ENCODE peak calls at places on chromosome 21, in seven cellular contexts. One of them, this sample, is unnamed.

GRCh38 chr21:15788847-15789548 is 59.2 kb downstream of the USP25 start:
- DNase-seq in neuronal stem cell: no peak
- DNase-seq in trophoblast cell: peak; percentile 70
- DNase-seq in IMR-90: peak; percentile 33
- DNase-seq in H1: no peak
- DNase-seq in H9: no peak
- DNase-seq in mesenchymal stem cell: peak; percentile 66
- DNase-seq in this sample: peak; percentile 52

GRCh38 chr21:37793660-37794059 is 122.6 kb downstream of the KCNJ6 start:
- DNase-seq in trophoblast cell: no peak
- DNase-seq in H9: no peak
- DNase-seq in H1: no peak
- DNase-seq in mesenchymal stem cell: peak; percentile 67
- DNase-seq in neuronal stem cell: no peak
- DNase-seq in IMR-90: peak; percentile 79
- DNase-seq in this sample: no peak

GRCh38 chr21:39094847-39095525 is 88.3 kb downstream of the PSMG1 start:
- DNase-seq in mesenchymal stem cell: peak; percentile 98
- DNase-seq in trophoblast cell: peak; percentile 67
- DNase-seq in H9: no peak
- DNase-seq in H1: no peak
- DNase-seq in IMR-90: peak; percentile 93
- DNase-seq in neuronal stem cell: no peak
- DNase-seq in this sample: peak; percentile 45

GRCh38 chr21:28938726-28939125 is 54.0 kb downstream of the LTN1 start:
- DNase-seq in mesenchymal stem cell: no peak
- DNase-seq in trophoblast cell: no peak
- DNase-seq in H1: no peak
- DNase-seq in IMR-90: no peak
- DNase-seq in H9: no peak
- DNase-seq in neuronal stem cell: no peak
- DNase-seq in this sample: no peak

GRCh38 chr21:15947707-15948106 is 217.9 kb downstream of the USP25 start:
- DNase-seq in trophoblast cell: no peak
- DNase-seq in mesenchymal stem cell: no peak
- DNase-seq in IMR-90: no peak
- DNase-seq in H1: no peak
- DNase-seq in neuronal stem cell: peak; percentile 6
- DNase-seq in H9: no peak
- DNase-seq in this sample: peak; percentile 11

GRCh38 chr21:27024316-27024715 is 57.4 kb upstream of the ADAMTS5 start:
- DNase-seq in neuronal stem cell: no peak
- DNase-seq in IMR-90: peak; percentile 71
- DNase-seq in mesenchymal stem cell: peak; percentile 14
- DNase-seq in trophoblast cell: peak; percentile 91
- DNase-seq in H9: no peak
- DNase-seq in H1: no peak
- DNase-seq in this sample: peak; percentile 56

GRCh38 chr21:43972850-43973633 is 39.1 kb upstream of the TRAPPC10 start:
- DNase-seq in H9: no peak
- DNase-seq in trophoblast cell: no peak
- DNase-seq in neuronal stem cell: no peak
- DNase-seq in H1: no peak
- DNase-seq in mesenchymal stem cell: peak; percentile 18
- DNase-seq in IMR-90: peak; percentile 8
- DNase-seq in this sample: no peak

GRCh38 chr21:8992731-8993174 is 1528.6 kb upstream of the TPTE start:
- DNase-seq in trophoblast cell: no peak
- DNase-seq in IMR-90: no peak
- DNase-seq in H1: no peak
- DNase-seq in H9: peak; percentile 34
- DNase-seq in mesenchymal stem cell: no peak
- DNase-seq in neuronal stem cell: no peak
- DNase-seq in this sample: no peak

GRCh38 chr21:27369962-27370578 is 403.2 kb upstream of the ADAMTS5 start:
- DNase-seq in neuronal stem cell: no peak
- DNase-seq in trophoblast cell: no peak
- DNase-seq in IMR-90: no peak
- DNase-seq in H9: no peak
- DNase-seq in H1: no peak
- DNase-seq in mesenchymal stem cell: no peak
- DNase-seq in this sample: no peak

GRCh38 chr21:40681164-40681859 is 165.6 kb downstream of the DSCAM start:
- DNase-seq in trophoblast cell: no peak
- DNase-seq in neuronal stem cell: no peak
- DNase-seq in H9: no peak
- DNase-seq in H1: no peak
- DNase-seq in mesenchymal stem cell: no peak
- DNase-seq in IMR-90: no peak
- DNase-seq in this sample: no peak

GRCh38 chr21:15192243-15192642 is 127.4 kb upstream of the NRIP1 start:
- DNase-seq in trophoblast cell: peak; percentile 20
- DNase-seq in mesenchymal stem cell: no peak
- DNase-seq in H1: no peak
- DNase-seq in IMR-90: no peak
- DNase-seq in neuronal stem cell: no peak
- DNase-seq in H9: no peak
- DNase-seq in this sample: no peak

GRCh38 chr21:44425307-44425894 is 29.9 kb upstream of the LRRC3 start:
- DNase-seq in IMR-90: no peak
- DNase-seq in H9: peak; percentile 32
- DNase-seq in H1: no peak
- DNase-seq in trophoblast cell: peak; percentile 39
- DNase-seq in neuronal stem cell: no peak
- DNase-seq in mesenchymal stem cell: no peak
- DNase-seq in this sample: no peak

GRCh38 chr21:28822882-28823335 is 169.8 kb downstream of the LTN1 start:
- DNase-seq in H1: no peak
- DNase-seq in mesenchymal stem cell: no peak
- DNase-seq in IMR-90: peak; percentile 21
- DNase-seq in neuronal stem cell: no peak
- DNase-seq in H9: no peak
- DNase-seq in trophoblast cell: no peak
- DNase-seq in this sample: peak; percentile 33

GRCh38 chr21:45052960-45053359 is 21.4 kb upstream of the ADARB1 start:
- DNase-seq in neuronal stem cell: no peak
- DNase-seq in mesenchymal stem cell: no peak
- DNase-seq in trophoblast cell: no peak
- DNase-seq in IMR-90: no peak
- DNase-seq in H1: no peak
- DNase-seq in H9: peak; percentile 15
- DNase-seq in this sample: no peak

GRCh38 chr21:16072692-16073091 is 342.9 kb downstream of the USP25 start:
- DNase-seq in H1: no peak
- DNase-seq in mesenchymal stem cell: no peak
- DNase-seq in H9: no peak
- DNase-seq in trophoblast cell: no peak
- DNase-seq in IMR-90: peak; percentile 93
- DNase-seq in neuronal stem cell: no peak
- DNase-seq in this sample: no peak

GRCh38 chr21:38819719-38820147 is 14.0 kb downstream of the ETS2 start:
- DNase-seq in H9: no peak
- DNase-seq in mesenchymal stem cell: peak; percentile 63
- DNase-seq in trophoblast cell: peak; percentile 92
- DNase-seq in IMR-90: peak; percentile 77
- DNase-seq in H1: no peak
- DNase-seq in neuronal stem cell: no peak
- DNase-seq in this sample: no peak

GRCh38 chr21:26918318-26919065 is 48.4 kb downstream of the ADAMTS5 start:
- DNase-seq in H9: no peak
- DNase-seq in neuronal stem cell: no peak
- DNase-seq in H1: no peak
- DNase-seq in mesenchymal stem cell: peak; percentile 80
- DNase-seq in IMR-90: peak; percentile 89
- DNase-seq in trophoblast cell: peak; percentile 7
- DNase-seq in this sample: peak; percentile 21

GRCh38 chr21:28884976-28885852 is 107.5 kb downstream of the LTN1 start:
- DNase-seq in H1: peak; percentile 83
- DNase-seq in IMR-90: peak; percentile 92
- DNase-seq in mesenchymal stem cell: peak; percentile 89
- DNase-seq in neuronal stem cell: peak; percentile 72
- DNase-seq in H9: peak; percentile 85
- DNase-seq in trophoblast cell: peak; percentile 96
- DNase-seq in this sample: peak; percentile 93

DNA sequence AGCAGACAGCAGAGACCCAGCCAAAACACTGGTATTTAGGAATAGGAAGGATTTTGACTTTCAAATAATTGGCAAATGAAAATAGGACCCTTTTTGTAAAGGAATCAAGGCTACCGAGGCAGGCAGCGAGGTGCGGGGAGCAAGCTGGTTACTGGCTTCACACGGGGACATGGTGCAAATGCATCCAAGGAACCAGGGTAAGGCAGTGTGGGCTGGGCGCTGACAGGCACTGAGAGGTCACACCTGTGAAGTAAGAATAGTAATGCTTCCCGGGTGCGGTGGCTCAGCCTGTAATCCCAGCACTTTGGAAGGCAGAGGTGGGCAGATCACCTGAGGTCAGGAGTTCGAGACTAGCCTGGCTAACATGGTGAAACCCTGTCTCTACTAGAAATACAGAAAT is 15.5 kb downstream of the CHAF1B start:
- DNase-seq in IMR-90: no peak
- DNase-seq in trophoblast cell: no peak
- DNase-seq in neuronal stem cell: no peak
- DNase-seq in H9: no peak
- DNase-seq in mesenchymal stem cell: no peak
- DNase-seq in H1: no peak
- DNase-seq in this sample: no peak
- H2BK5ac ChIP-seq in IMR-90: no peak overlapping the region
- H2BK5ac ChIP-seq in trophoblast cell: no peak overlapping the region
- H2BK5ac ChIP-seq in neuronal stem cell: no peak overlapping the region
- H2BK5ac ChIP-seq in H9: no peak overlapping the region
- H2BK5ac ChIP-seq in mesenchymal stem cell: no peak overlapping the region
- H2BK5ac ChIP-seq in H1: no peak overlapping the region
- H2BK5ac ChIP-seq in this sample: no peak overlapping the region

GRCh38 chr21:31218830-31219608 is 125.0 kb downstream of the TIAM1 start:
- DNase-seq in H9: no peak
- DNase-seq in trophoblast cell: peak; percentile 75
- DNase-seq in mesenchymal stem cell: no peak
- DNase-seq in neuronal stem cell: peak; percentile 11
- DNase-seq in H1: no peak
- DNase-seq in IMR-90: peak; percentile 29
- DNase-seq in this sample: peak; percentile 16

GRCh38 chr21:31221051-31221450 is 123.0 kb downstream of the TIAM1 start:
- DNase-seq in mesenchymal stem cell: no peak
- DNase-seq in trophoblast cell: no peak
- DNase-seq in neuronal stem cell: no peak
- DNase-seq in H9: no peak
- DNase-seq in IMR-90: no peak
- DNase-seq in H1: no peak
- DNase-seq in this sample: no peak

GRCh38 chr21:31213787-31214186 is 130.3 kb downstream of the TIAM1 start:
- DNase-seq in neuronal stem cell: no peak
- DNase-seq in mesenchymal stem cell: no peak
- DNase-seq in H1: no peak
- DNase-seq in H9: no peak
- DNase-seq in IMR-90: no peak
- DNase-seq in trophoblast cell: no peak
- DNase-seq in this sample: no peak

GRCh38 chr21:31220567-31220966 is 123.5 kb downstream of the TIAM1 start:
- DNase-seq in neuronal stem cell: peak; percentile 38
- DNase-seq in H1: no peak
- DNase-seq in H9: no peak
- DNase-seq in mesenchymal stem cell: peak; percentile 20
- DNase-seq in trophoblast cell: no peak
- DNase-seq in IMR-90: peak; percentile 24
- DNase-seq in this sample: no peak

GRCh38 chr21:31216206-31216605 is 127.9 kb downstream of the TIAM1 start:
- DNase-seq in mesenchymal stem cell: peak; percentile 73
- DNase-seq in IMR-90: peak; percentile 26
- DNase-seq in neuronal stem cell: no peak
- DNase-seq in trophoblast cell: no peak
- DNase-seq in H9: no peak
- DNase-seq in H1: no peak
- DNase-seq in this sample: no peak
- H3K27ac ChIP-seq in mesenchymal stem cell: no peak overlapping the region
- H3K27ac ChIP-seq in IMR-90: no peak overlapping the region
- H3K27ac ChIP-seq in neuronal stem cell: no peak overlapping the region
- H3K27ac ChIP-seq in trophoblast cell: no peak overlapping the region
- H3K27ac ChIP-seq in H9: no peak overlapping the region
- H3K27ac ChIP-seq in H1: no peak overlapping the region
- H3K27ac ChIP-seq in this sample: no peak overlapping the region

GRCh38 chr21:35202431-35202830 is 153.3 kb upstream of the RUNX1 start:
- DNase-seq in IMR-90: peak; percentile 71
- DNase-seq in mesenchymal stem cell: peak; percentile 57
- DNase-seq in trophoblast cell: no peak
- DNase-seq in H1: no peak
- DNase-seq in H9: no peak
- DNase-seq in neuronal stem cell: no peak
- DNase-seq in this sample: no peak
- H2BK5ac ChIP-seq in IMR-90: peak overlapping the region; percentile 92
- H2BK5ac ChIP-seq in mesenchymal stem cell: no peak overlapping the region
- H2BK5ac ChIP-seq in trophoblast cell: no peak overlapping the region
- H2BK5ac ChIP-seq in H1: no peak overlapping the region
- H2BK5ac ChIP-seq in H9: no peak overlapping the region
- H2BK5ac ChIP-seq in neuronal stem cell: no peak overlapping the region
- H2BK5ac ChIP-seq in this sample: no peak overlapping the region

DNA sequence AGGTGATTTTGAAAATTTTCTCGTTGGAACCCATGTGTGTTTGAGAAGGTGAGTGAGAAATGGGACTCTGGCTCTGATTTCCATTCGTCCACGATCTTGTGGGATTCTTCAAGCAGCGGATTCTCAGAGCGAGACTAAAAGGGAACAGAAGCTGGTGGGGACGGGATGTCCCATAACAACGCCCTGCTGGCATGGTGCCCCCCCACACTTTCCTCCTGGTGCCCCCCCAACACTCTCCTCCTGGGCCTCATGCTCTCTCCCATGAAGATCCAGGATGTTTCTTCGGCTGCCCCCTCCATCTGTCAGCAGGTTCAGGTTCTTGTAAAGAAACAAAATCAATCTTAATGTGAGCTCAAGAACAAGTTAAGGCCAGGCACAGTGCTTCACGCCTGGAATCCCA is 29.1 kb downstream of the PRDM15 start:
- DNase-seq in trophoblast cell: no peak
- DNase-seq in IMR-90: no peak
- DNase-seq in neuronal stem cell: no peak
- DNase-seq in H9: no peak
- DNase-seq in H1: no peak
- DNase-seq in mesenchymal stem cell: no peak
- DNase-seq in this sample: no peak
- H3K27ac ChIP-seq in trophoblast cell: no peak overlapping the region
- H3K27ac ChIP-seq in IMR-90: no peak overlapping the region
- H3K27ac ChIP-seq in neuronal stem cell: no peak overlapping the region
- H3K27ac ChIP-seq in H9: no peak overlapping the region
- H3K27ac ChIP-seq in H1: no peak overlapping the region
- H3K27ac ChIP-seq in mesenchymal stem cell: no peak overlapping the region
- H3K27ac ChIP-seq in this sample: no peak overlapping the region

This sample was measured in mesendoderm.